ENCODE peak calls at places on chromosomes 1 and 21, in four cellular contexts. U, Z, N and W are unnamed samples.

GRCh38 chr1:117321680-117322609 is 45.3 kb upstream of the MAN1A2 start:
- DNase-seq in U (no peak), N (no peak), Z (no peak), W (no peak)

GRCh38 chr1:167926486-167926997 is 9.9 kb upstream of the DCAF6 start:
- DNase-seq in Z (no peak), U (no peak), N (no peak), W (no peak)

GRCh38 chr1:89369331-89369730 is 5.5 kb downstream of the GBP6 start:
- DNase-seq in N (no peak), Z (no peak), U (no peak), W (no peak)

GRCh38 chr1:209785592-209785991 is 1.2 kb upstream of the C1orf74 start:
- DNase-seq in Z (no peak), U (no peak), N (no peak), W (no peak)

GRCh38 chr1:153572569-153573015 is 6.9 kb upstream of the S100A2 start:
- DNase-seq in U (no peak), N (peak; percentile 77), Z (peak; percentile 88), W (peak; percentile 89)

GRCh38 chr1:91499904-91500755 is 521 bp upstream of the CDC7 start:
- DNase-seq in N (no peak), U (no peak), Z (no peak), W (no peak)

GRCh38 chr1:29322147-29322694 is 85.9 kb downstream of the PTPRU start:
- DNase-seq in Z (no peak), U (no peak), N (no peak), W (no peak)

GRCh38 chr1:91774520-91775203 is 111.3 kb downstream of the TGFBR3 start:
- DNase-seq in Z (no peak), N (no peak), U (no peak), W (no peak)

GRCh38 chr1:14128096-14128495 is 428.1 kb downstream of the PRDM2 start:
- DNase-seq in U (no peak), N (no peak), Z (no peak), W (no peak)

GRCh38 chr1:53362270-53362669 is 34.4 kb upstream of the LRP8 start:
- DNase-seq in U (peak; percentile 34), N (no peak), Z (peak; percentile 35), W (peak; percentile 28)

GRCh38 chr21:35641271-35642016 is 418.9 kb downstream of the SETD4 start:
- DNase-seq in N (no peak), U (no peak), Z (no peak), W (no peak)

GRCh38 chr1:68269637-68270430 is 37.5 kb upstream of the WLS start:
- DNase-seq in Z (no peak), U (no peak), N (no peak), W (no peak)

GRCh38 chr1:66331641-66332523 is 202.1 kb upstream of the SGIP1 start:
- DNase-seq in U (peak; percentile 65), N (no peak), Z (peak; percentile 83), W (no peak)

GRCh38 chr1:9317591-9318331 is 25.1 kb downstream of the SPSB1 start:
- DNase-seq in N (peak; percentile 54), Z (no peak), U (no peak), W (no peak)

GRCh38 chr21:29975776-29976175 is 36.0 kb upstream of the GRIK1 start:
- DNase-seq in Z (no peak), U (no peak), N (no peak), W (no peak)

GRCh38 chr1:201792534-201793305 is 36.2 kb upstream of the IPO9 start:
- DNase-seq in Z (peak; percentile 87), N (peak; percentile 82), U (no peak), W (no peak)

GRCh38 chr1:228340686-228341449 is 65.8 kb downstream of the TRIM11 start:
- DNase-seq in N (no peak), Z (peak; percentile 67), U (peak; percentile 88), W (peak; percentile 87)

GRCh38 chr1:235817101-235817725 is 49.5 kb downstream of the LYST start:
- DNase-seq in U (no peak), N (no peak), Z (no peak), W (no peak)

GRCh38 chr1:21921100-21921875 is 15.8 kb downstream of the HSPG2 start:
- DNase-seq in U (no peak), N (no peak), Z (no peak), W (no peak)

GRCh38 chr1:35589516-35590427 is 16.7 kb downstream of the TFAP2E start:
- DNase-seq in N (no peak), U (no peak), Z (no peak), W (peak; percentile 86)

GRCh38 chr1:239448911-239449310 is 62.5 kb downstream of the CHRM3 start:
- DNase-seq in U (no peak), Z (no peak), N (no peak), W (no peak)